ENCODE peak calls at places on chromosomes 1 and 21, in six cellular contexts. One of them, this sample, is unnamed. For H3K4me1, the result is how much of the 10 kb centered on the place peaks cover.

GRCh38 chr1:1136547-1137230 is 20.8 kb upstream of the C1orf159 start:
- DNase-seq in heart left ventricle: no peak
- DNase-seq in PC-3: peak
- DNase-seq in IMR-90: no peak
- DNase-seq in hepatocyte: peak
- DNase-seq in fibroblast of lung: no peak
- DNase-seq in this sample: peak

GRCh38 chr1:25692560-25692959 is 76.0 kb downstream of the MAN1C1 start:
- DNase-seq in heart left ventricle: no peak
- DNase-seq in PC-3: no peak
- DNase-seq in IMR-90: no peak
- DNase-seq in hepatocyte: no peak
- DNase-seq in fibroblast of lung: no peak
- DNase-seq in this sample: no peak

GRCh38 chr1:100358210-100358609 is 5.9 kb downstream of the CDC14A start:
- DNase-seq in heart left ventricle: no peak
- DNase-seq in PC-3: peak
- DNase-seq in IMR-90: no peak
- DNase-seq in hepatocyte: no peak
- DNase-seq in fibroblast of lung: no peak
- DNase-seq in this sample: no peak

GRCh38 chr1:233055879-233056641 is 105.6 kb downstream of the NTPCR start:
- DNase-seq in heart left ventricle: no peak
- DNase-seq in PC-3: no peak
- DNase-seq in IMR-90: no peak
- DNase-seq in hepatocyte: no peak
- DNase-seq in fibroblast of lung: no peak
- DNase-seq in this sample: no peak

GRCh38 chr1:150407330-150407729 is 43.4 kb downstream of the RPRD2 start:
- DNase-seq in heart left ventricle: no peak
- DNase-seq in PC-3: no peak
- DNase-seq in IMR-90: no peak
- DNase-seq in hepatocyte: no peak
- DNase-seq in fibroblast of lung: no peak
- DNase-seq in this sample: no peak

GRCh38 chr1:231200417-231201031 is 38.7 kb downstream of the TRIM67 start:
- DNase-seq in heart left ventricle: no peak
- DNase-seq in PC-3: no peak
- DNase-seq in IMR-90: peak
- DNase-seq in hepatocyte: peak
- DNase-seq in fibroblast of lung: peak
- DNase-seq in this sample: no peak

GRCh38 chr1:195097316-195097715 is 1510.9 kb downstream of the KCNT2 start:
- DNase-seq in heart left ventricle: no peak
- DNase-seq in PC-3: peak
- DNase-seq in IMR-90: no peak
- DNase-seq in hepatocyte: no peak
- DNase-seq in fibroblast of lung: peak
- DNase-seq in this sample: no peak

GRCh38 chr1:203167026-203167912 is 8.4 kb downstream of the MYBPH start:
- DNase-seq in heart left ventricle: no peak
- DNase-seq in PC-3: no peak
- DNase-seq in IMR-90: no peak
- DNase-seq in hepatocyte: no peak
- DNase-seq in fibroblast of lung: no peak
- DNase-seq in this sample: no peak

GRCh38 chr1:62528015-62528414 is 69.3 kb upstream of the ANGPTL3 start:
- DNase-seq in heart left ventricle: peak
- DNase-seq in PC-3: no peak
- DNase-seq in IMR-90: no peak
- DNase-seq in hepatocyte: peak
- DNase-seq in fibroblast of lung: no peak
- DNase-seq in this sample: peak

GRCh38 chr1:90850925-90851710 is 134.0 kb upstream of the BARHL2 start:
- DNase-seq in heart left ventricle: peak
- DNase-seq in PC-3: peak
- DNase-seq in IMR-90: peak
- DNase-seq in hepatocyte: peak
- DNase-seq in fibroblast of lung: peak
- DNase-seq in this sample: peak

GRCh38 chr21:42892582-42892930 is 553 bp upstream of the NDUFV3 start:
- DNase-seq in heart left ventricle: no peak
- DNase-seq in PC-3: no peak
- DNase-seq in IMR-90: no peak
- DNase-seq in hepatocyte: no peak
- DNase-seq in fibroblast of lung: no peak
- DNase-seq in this sample: no peak

GRCh38 chr1:27122652-27123051 is 32.3 kb downstream of the SLC9A1 start:
- DNase-seq in heart left ventricle: peak
- DNase-seq in PC-3: peak
- DNase-seq in IMR-90: peak
- DNase-seq in hepatocyte: peak
- DNase-seq in fibroblast of lung: peak
- DNase-seq in this sample: no peak

GRCh38 chr1:19257178-19257914 is 5.7 kb downstream of the MRTO4 start:
- DNase-seq in heart left ventricle: peak
- DNase-seq in PC-3: no peak
- DNase-seq in IMR-90: no peak
- DNase-seq in hepatocyte: no peak
- DNase-seq in fibroblast of lung: peak
- DNase-seq in this sample: no peak

GRCh38 chr1:180156631-180157091 is 2.0 kb downstream of the QSOX1 start:
- DNase-seq in heart left ventricle: no peak
- DNase-seq in PC-3: peak
- DNase-seq in IMR-90: peak
- DNase-seq in hepatocyte: no peak
- DNase-seq in fibroblast of lung: peak
- DNase-seq in this sample: no peak

GRCh38 chr1:48073773-48074172 is 76.6 kb upstream of the TRABD2B start:
- DNase-seq in heart left ventricle: no peak
- DNase-seq in PC-3: no peak
- DNase-seq in IMR-90: no peak
- DNase-seq in hepatocyte: no peak
- DNase-seq in fibroblast of lung: no peak
- DNase-seq in this sample: no peak

GRCh38 chr1:232553050-232553754 is 76.7 kb downstream of the SIPA1L2 start:
- DNase-seq in heart left ventricle: peak
- DNase-seq in PC-3: no peak
- DNase-seq in IMR-90: peak
- DNase-seq in hepatocyte: peak
- DNase-seq in fibroblast of lung: peak
- DNase-seq in this sample: no peak

GRCh38 chr1:248804771-248805681 is 20.7 kb downstream of the SH3BP5L start:
- DNase-seq in heart left ventricle: no peak
- DNase-seq in PC-3: no peak
- DNase-seq in IMR-90: no peak
- DNase-seq in hepatocyte: no peak
- DNase-seq in fibroblast of lung: no peak
- DNase-seq in this sample: no peak

GRCh38 chr1:231508941-231509340 is 19.5 kb upstream of the TSNAX start:
- DNase-seq in heart left ventricle: no peak
- DNase-seq in PC-3: no peak
- DNase-seq in IMR-90: no peak
- DNase-seq in hepatocyte: no peak
- DNase-seq in fibroblast of lung: no peak
- DNase-seq in this sample: no peak

GRCh38 chr1:3690282-3691065 is 38.2 kb downstream of the TP73 start:
- DNase-seq in heart left ventricle: no peak
- DNase-seq in PC-3: no peak
- DNase-seq in IMR-90: no peak
- DNase-seq in hepatocyte: no peak
- DNase-seq in fibroblast of lung: no peak
- DNase-seq in this sample: peak

GRCh38 chr1:10866314-10867091 is 70.1 kb upstream of the CASZ1 start:
- DNase-seq in heart left ventricle: no peak
- DNase-seq in PC-3: peak
- DNase-seq in IMR-90: peak
- DNase-seq in hepatocyte: peak
- DNase-seq in fibroblast of lung: peak
- DNase-seq in this sample: no peak

GRCh38 chr1:159853417-159853816 is 9.0 kb downstream of the VSIG8 start:
- DNase-seq in heart left ventricle: no peak
- DNase-seq in PC-3: no peak
- DNase-seq in IMR-90: peak
- DNase-seq in hepatocyte: no peak
- DNase-seq in fibroblast of lung: peak
- DNase-seq in this sample: no peak

GRCh38 chr1:152143147-152143845 is 15.7 kb downstream of the RPTN start:
- DNase-seq in heart left ventricle: no peak
- DNase-seq in PC-3: no peak
- DNase-seq in IMR-90: no peak
- DNase-seq in hepatocyte: no peak
- DNase-seq in fibroblast of lung: no peak
- DNase-seq in this sample: no peak

GRCh38 chr1:212255705-212256307 is 29.4 kb upstream of the PPP2R5A start:
- DNase-seq in heart left ventricle: no peak
- DNase-seq in PC-3: no peak
- DNase-seq in IMR-90: no peak
- DNase-seq in hepatocyte: no peak
- DNase-seq in fibroblast of lung: no peak
- DNase-seq in this sample: no peak

GRCh38 chr1:192167941-192168685 is 9.9 kb downstream of the RGS18 start:
- DNase-seq in heart left ventricle: no peak
- DNase-seq in PC-3: no peak
- DNase-seq in IMR-90: peak
- DNase-seq in hepatocyte: no peak
- DNase-seq in fibroblast of lung: peak
- DNase-seq in this sample: no peak

GRCh38 chr1:198443374-198444233 is 96.9 kb downstream of the ATP6V1G3 start:
- DNase-seq in heart left ventricle: no peak
- DNase-seq in PC-3: peak
- DNase-seq in IMR-90: peak
- DNase-seq in hepatocyte: peak
- DNase-seq in fibroblast of lung: peak
- DNase-seq in this sample: no peak

GRCh38 chr1:155062702-155063411 is 683 bp upstream of the EFNA4 start:
- DNase-seq in heart left ventricle: peak
- DNase-seq in PC-3: peak
- DNase-seq in IMR-90: peak
- DNase-seq in hepatocyte: peak
- DNase-seq in fibroblast of lung: peak
- DNase-seq in this sample: peak

GRCh38 chr1:117572546-117572945 is 33.3 kb upstream of the TENT5C start:
- DNase-seq in heart left ventricle: no peak
- DNase-seq in PC-3: no peak
- DNase-seq in IMR-90: no peak
- DNase-seq in hepatocyte: no peak
- DNase-seq in fibroblast of lung: no peak
- DNase-seq in this sample: no peak

GRCh38 chr1:171142081-171142450 is 43.0 kb upstream of the FMO2 start:
- DNase-seq in heart left ventricle: peak
- DNase-seq in PC-3: no peak
- DNase-seq in IMR-90: peak
- DNase-seq in hepatocyte: no peak
- DNase-seq in fibroblast of lung: peak
- DNase-seq in this sample: no peak

GRCh38 chr1:54341763-54342162 is 64.4 kb downstream of the SSBP3 start:
- DNase-seq in heart left ventricle: no peak
- DNase-seq in PC-3: no peak
- DNase-seq in IMR-90: no peak
- DNase-seq in hepatocyte: no peak
- DNase-seq in fibroblast of lung: no peak
- DNase-seq in this sample: no peak

GRCh38 chr1:42381424-42381673 is 757 bp downstream of the RIMKLA start:
- DNase-seq in heart left ventricle: no peak
- DNase-seq in PC-3: no peak
- DNase-seq in IMR-90: no peak
- DNase-seq in hepatocyte: no peak
- DNase-seq in fibroblast of lung: no peak
- DNase-seq in this sample: no peak
- H3K4me3 ChIP-seq in heart left ventricle: peak
- H3K4me3 ChIP-seq in PC-3: peak
- H3K4me3 ChIP-seq in IMR-90: no peak
- H3K4me3 ChIP-seq in hepatocyte: peak
- H3K4me3 ChIP-seq in fibroblast of lung: no peak
- H3K4me3 ChIP-seq in this sample: no peak

GRCh38 chr1:39190096-39190495 is 14.4 kb upstream of the MACF1 start:
- DNase-seq in heart left ventricle: no peak
- DNase-seq in PC-3: no peak
- DNase-seq in IMR-90: no peak
- DNase-seq in hepatocyte: no peak
- DNase-seq in fibroblast of lung: no peak
- DNase-seq in this sample: no peak

GRCh38 chr1:39189592-39190041 is 14.9 kb upstream of the MACF1 start:
- DNase-seq in heart left ventricle: no peak
- DNase-seq in PC-3: peak
- DNase-seq in IMR-90: peak
- DNase-seq in hepatocyte: no peak
- DNase-seq in fibroblast of lung: peak
- DNase-seq in this sample: no peak

GRCh38 chr1:39196244-39197215 is 8.0 kb upstream of the MACF1 start:
- DNase-seq in heart left ventricle: no peak
- DNase-seq in PC-3: peak
- DNase-seq in IMR-90: peak
- DNase-seq in hepatocyte: no peak
- DNase-seq in fibroblast of lung: peak
- DNase-seq in this sample: peak

GRCh38 chr1:39195166-39196111 is 9.1 kb upstream of the MACF1 start:
- DNase-seq in heart left ventricle: no peak
- DNase-seq in PC-3: peak
- DNase-seq in IMR-90: peak
- DNase-seq in hepatocyte: no peak
- DNase-seq in fibroblast of lung: peak
- DNase-seq in this sample: peak

GRCh38 chr1:39194398-39195051 is 10.0 kb upstream of the MACF1 start:
- DNase-seq in heart left ventricle: no peak
- DNase-seq in PC-3: no peak
- DNase-seq in IMR-90: no peak
- DNase-seq in hepatocyte: no peak
- DNase-seq in fibroblast of lung: no peak
- DNase-seq in this sample: no peak
- H3K4me1 ChIP-seq in heart left ventricle: under half
- H3K4me1 ChIP-seq in PC-3: half or more
- H3K4me1 ChIP-seq in IMR-90: under half
- H3K4me1 ChIP-seq in hepatocyte: under half
- H3K4me1 ChIP-seq in fibroblast of lung: under half
- H3K4me1 ChIP-seq in this sample: half or more

DNA sequence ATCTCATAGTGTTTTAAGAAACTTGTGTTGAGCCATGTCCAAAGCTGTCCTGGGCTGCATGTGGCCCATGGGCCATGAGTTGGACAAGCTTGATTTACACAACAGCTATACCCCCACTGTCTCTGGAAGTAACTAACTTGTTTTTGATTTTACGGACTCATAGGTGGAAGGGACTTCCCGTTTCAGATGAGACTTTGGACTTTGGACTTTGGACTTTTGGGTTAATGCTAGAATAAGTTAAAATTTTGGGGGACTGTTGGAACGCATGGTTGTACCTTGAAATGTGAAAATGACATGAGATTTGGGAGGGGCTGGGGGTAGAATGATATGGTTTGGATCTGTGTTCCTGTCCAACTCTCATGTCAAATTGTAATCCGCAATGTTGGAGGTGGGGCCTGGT is 52.6 kb upstream of the ZSWIM5 start:
- DNase-seq in heart left ventricle: no peak
- DNase-seq in PC-3: no peak
- DNase-seq in IMR-90: no peak
- DNase-seq in hepatocyte: no peak
- DNase-seq in fibroblast of lung: no peak
- DNase-seq in this sample: no peak
- H3K4me3 ChIP-seq in heart left ventricle: no peak
- H3K4me3 ChIP-seq in PC-3: no peak
- H3K4me3 ChIP-seq in IMR-90: no peak
- H3K4me3 ChIP-seq in hepatocyte: no peak
- H3K4me3 ChIP-seq in fibroblast of lung: no peak
- H3K4me3 ChIP-seq in this sample: no peak

GRCh38 chr1:34925730-34926129 is 3.7 kb downstream of the DLGAP3 start:
- DNase-seq in heart left ventricle: no peak
- DNase-seq in PC-3: no peak
- DNase-seq in IMR-90: no peak
- DNase-seq in hepatocyte: no peak
- DNase-seq in fibroblast of lung: no peak
- DNase-seq in this sample: no peak
- H3K4me1 ChIP-seq in heart left ventricle: under half
- H3K4me1 ChIP-seq in PC-3: under half
- H3K4me1 ChIP-seq in IMR-90: under half
- H3K4me1 ChIP-seq in hepatocyte: under half
- H3K4me1 ChIP-seq in fibroblast of lung: under half
- H3K4me1 ChIP-seq in this sample: under half

This sample was measured in CD4-positive, alpha-beta memory T cell.